ENCODE peak calls at places on chromosome 1, in nine cellular contexts. K is HEK293T; C is activated CD4-positive, alpha-beta T cell treated with anti-CD3 and anti-CD28 coated beads, Interleukin-2, amount 10 ng/mL, durations not matched to agents 7 days and 5 days; S is NCI-H1092; O is hypothalamus; B is stimulated activated CD8-positive, alpha-beta memory T cell treated with anti-CD3 and anti-CD28 coated beads, Interleukin-2, amount 100 ng/mL, for 1 hour; I is pulmonary artery endothelial cell; Y is tibial artery; F is HT-29. N is an unnamed sample.

GRCh38 chr1:244341455-244342450 is 110.0 kb downstream of the ADSS2 start:
- DNase-seq in K (no peak), C (peak), S (no peak), O (no peak), B (no peak), I (no peak), Y (no peak), F (peak), N (no peak)

GRCh38 chr1:184616504-184616903 is 138.2 kb downstream of the EDEM3 start:
- DNase-seq in K (no peak), C (no peak), S (no peak), O (no peak), B (no peak), I (no peak), Y (no peak), F (no peak), N (no peak)

GRCh38 chr1:151130837-151131586 is 15.4 kb downstream of the SEMA6C start:
- DNase-seq in K (no peak), C (peak), S (peak), O (peak), B (peak), I (peak), Y (peak), F (no peak), N (peak)

GRCh38 chr1:14486401-14487110 is 111.9 kb upstream of the KAZN start:
- DNase-seq in K (no peak), C (no peak), S (no peak), O (no peak), B (no peak), I (no peak), Y (peak), F (no peak), N (no peak)

GRCh38 chr1:113768916-113769598 is 9.8 kb upstream of the PHTF1 start:
- DNase-seq in K (no peak), C (no peak), S (no peak), O (no peak), B (no peak), I (no peak), Y (no peak), F (no peak), N (no peak)

GRCh38 chr1:204990059-204990664 is 52.9 kb upstream of the CNTN2 start:
- DNase-seq in K (peak), C (no peak), S (no peak), O (peak), B (no peak), I (no peak), Y (no peak), F (no peak), N (no peak)

GRCh38 chr1:95027046-95027445 is 45.7 kb downstream of the ALG14 start:
- DNase-seq in K (no peak), C (no peak), S (no peak), O (no peak), B (no peak), I (no peak), Y (no peak), F (no peak), N (no peak)

GRCh38 chr1:10737651-10738050 is 58.8 kb downstream of the CASZ1 start:
- DNase-seq in K (no peak), C (no peak), S (no peak), O (no peak), B (no peak), I (no peak), Y (no peak), F (no peak), N (no peak)

GRCh38 chr1:2166254-2166653 is 28.3 kb downstream of the FAAP20 start:
- DNase-seq in K (no peak), C (no peak), S (no peak), O (no peak), B (no peak), I (no peak), Y (no peak), F (no peak), N (no peak)

GRCh38 chr1:11229178-11229577 is 33.2 kb downstream of the MTOR start:
- DNase-seq in K (no peak), C (no peak), S (no peak), O (no peak), B (no peak), I (no peak), Y (no peak), F (no peak), N (no peak)

GRCh38 chr1:174556392-174556791 is 108.6 kb downstream of the GPR52 start:
- DNase-seq in K (no peak), C (no peak), S (no peak), O (no peak), B (no peak), I (no peak), Y (no peak), F (no peak), N (no peak)

GRCh38 chr1:50105430-50105829 is 3.3 kb upstream of the ELAVL4 start:
- DNase-seq in K (no peak), C (no peak), S (peak), O (no peak), B (no peak), I (no peak), Y (no peak), F (peak), N (no peak)